ENCODE peak calls at places on chromosome 4, in eight cellular contexts. B is GM23248; F is psoas muscle; U is kidney; K is right lobe of liver; R is CD8-positive, alpha-beta memory T cell; Y is heart right ventricle; H is A673. C is an unnamed sample. For H3K36me3, the result is how much of the 10 kb centered on the place peaks cover.

GRCh38 chr4:179465131-179465797 is 2023.0 kb upstream of the AGA start:
- DNase-seq in B (no peak), F (no peak), U (no peak), K (no peak), R (no peak), Y (no peak), H (peak), C (no peak)

GRCh38 chr4:186724861-186725419 is 1.3 kb upstream of the FAT1 start:
- DNase-seq in B (peak), F (no peak), U (no peak), K (no peak), R (no peak), Y (no peak), H (peak), C (no peak)

GRCh38 chr4:40870076-40870624 is 120.4 kb downstream of the NSUN7 start:
- DNase-seq in B (no peak), F (no peak), U (no peak), K (no peak), R (no peak), Y (no peak), H (no peak), C (no peak)

GRCh38 chr4:174284181-174284886 is 623 bp downstream of the CEP44 start:
- DNase-seq in B (peak), F (no peak), U (no peak), K (no peak), R (no peak), Y (no peak), H (peak), C (peak)

GRCh38 chr4:80840396-80840795 is 190.1 kb upstream of the BMP3 start:
- DNase-seq in B (no peak), F (no peak), U (no peak), K (no peak), R (no peak), Y (no peak), H (no peak), C (no peak)

GRCh38 chr4:70651864-70652506 is 14.3 kb downstream of the JCHAIN start:
- DNase-seq in B (peak), F (no peak), U (no peak), K (no peak), R (no peak), Y (no peak), H (peak), C (peak)

GRCh38 chr4:142473218-142473959 is 372.7 kb downstream of the INPP4B start:
- DNase-seq in B (no peak), F (peak), U (no peak), K (peak), R (no peak), Y (peak), H (peak), C (no peak)

GRCh38 chr4:20890752-20891151 is 190.5 kb downstream of the PACRGL start:
- DNase-seq in B (peak), F (no peak), U (no peak), K (no peak), R (no peak), Y (no peak), H (no peak), C (no peak)

GRCh38 chr4:85968945-85969830 is 390.7 kb downstream of the MAPK10 start:
- DNase-seq in B (peak), F (no peak), U (no peak), K (no peak), R (no peak), Y (no peak), H (peak), C (no peak)

GRCh38 chr4:75675004-75675531 is 1.9 kb upstream of the G3BP2 start:
- DNase-seq in B (no peak), F (no peak), U (no peak), K (no peak), R (no peak), Y (no peak), H (no peak), C (no peak)

GRCh38 chr4:5237086-5237485 is 185.8 kb downstream of the STK32B start:
- DNase-seq in B (no peak), F (no peak), U (no peak), K (no peak), R (no peak), Y (no peak), H (no peak), C (no peak)

GRCh38 chr4:41384992-41385391 is 128.3 kb downstream of the UCHL1 start:
- DNase-seq in B (no peak), F (peak), U (peak), K (peak), R (no peak), Y (peak), H (peak), C (no peak)

GRCh38 chr4:177511611-177512010 is 69.4 kb upstream of the AGA start:
- DNase-seq in B (no peak), F (no peak), U (no peak), K (no peak), R (no peak), Y (no peak), H (no peak), C (no peak)

GRCh38 chr4:1841886-1842210 is 14.1 kb downstream of the LETM1 start:
- DNase-seq in B (no peak), F (no peak), U (no peak), K (no peak), R (no peak), Y (no peak), H (no peak), C (no peak)

GRCh38 chr4:37758226-37758625 is 68.3 kb upstream of the PGM2 start:
- DNase-seq in B (peak), F (no peak), U (no peak), K (no peak), R (no peak), Y (no peak), H (no peak), C (no peak)

GRCh38 chr4:94532016-94532789 is 80.5 kb downstream of the PDLIM5 start:
- DNase-seq in B (peak), F (peak), U (no peak), K (no peak), R (no peak), Y (no peak), H (peak), C (peak)

GRCh38 chr4:79241846-79242245 is 84.0 kb downstream of the NAA11 start:
- DNase-seq in B (peak), F (no peak), U (peak), K (no peak), R (no peak), Y (no peak), H (peak), C (no peak)

GRCh38 chr4:73507541-73507940 is 26.0 kb downstream of the AFM start:
- DNase-seq in B (no peak), F (no peak), U (no peak), K (no peak), R (no peak), Y (no peak), H (no peak), C (no peak)

GRCh38 chr4:76410621-76411020 is 10.3 kb downstream of the CCDC158 start:
- DNase-seq in B (no peak), F (no peak), U (no peak), K (no peak), R (no peak), Y (no peak), H (no peak), C (no peak)

GRCh38 chr4:157226601-157227000 is 6.1 kb downstream of the GRIA2 start:
- DNase-seq in B (no peak), F (no peak), U (no peak), K (no peak), R (no peak), Y (no peak), H (no peak), C (no peak)

GRCh38 chr4:1002631-1003251 is 8.7 kb upstream of the FGFRL1 start:
- DNase-seq in B (peak), F (no peak), U (no peak), K (no peak), R (no peak), Y (no peak), H (no peak), C (no peak)

GRCh38 chr4:37981844-37982720 is 21.9 kb downstream of the PTTG2 start:
- DNase-seq in B (peak), F (no peak), U (no peak), K (no peak), R (no peak), Y (no peak), H (no peak), C (peak)

GRCh38 chr4:95929448-95930064 is 89.7 kb downstream of the PDHA2 start:
- DNase-seq in B (no peak), F (no peak), U (no peak), K (no peak), R (no peak), Y (no peak), H (no peak), C (no peak)

GRCh38 chr4:186104895-186105720 is 604 bp downstream of the FAM149A start:
- DNase-seq in B (peak), F (peak), U (peak), K (no peak), R (no peak), Y (peak), H (no peak), C (no peak)

GRCh38 chr4:58063761-58064160 is 953.6 kb upstream of the IGFBP7 start:
- DNase-seq in B (no peak), F (no peak), U (no peak), K (no peak), R (no peak), Y (no peak), H (no peak), C (no peak)

GRCh38 chr4:182862921-182863320 is 54.3 kb downstream of the DCTD start:
- DNase-seq in B (no peak), F (no peak), U (peak), K (peak), R (no peak), Y (no peak), H (no peak), C (no peak)

GRCh38 chr4:139903845-139904244 is 238.2 kb downstream of the MGST2 start:
- DNase-seq in B (peak), F (no peak), U (no peak), K (no peak), R (no peak), Y (no peak), H (no peak), C (no peak)

GRCh38 chr4:95290702-95291101 is 258.1 kb downstream of the UNC5C start:
- DNase-seq in B (no peak), F (no peak), U (no peak), K (no peak), R (no peak), Y (no peak), H (no peak), C (no peak)

GRCh38 chr4:3874525-3875110 is 108.4 kb downstream of the ADRA2C start:
- DNase-seq in B (no peak), F (no peak), U (no peak), K (no peak), R (peak), Y (no peak), H (no peak), C (peak)

GRCh38 chr4:82275431-82276423 is 98.1 kb downstream of the HNRNPD start:
- DNase-seq in B (no peak), F (no peak), U (no peak), K (no peak), R (no peak), Y (no peak), H (no peak), C (no peak)

GRCh38 chr4:180913750-180914149 is 1329.5 kb upstream of the TENM3 start:
- DNase-seq in B (peak), F (no peak), U (no peak), K (no peak), R (no peak), Y (no peak), H (no peak), C (peak)

GRCh38 chr4:141425124-141425523 is 204.4 kb downstream of the ZNF330 start:
- DNase-seq in B (peak), F (no peak), U (no peak), K (no peak), R (no peak), Y (no peak), H (no peak), C (no peak)

DNA sequence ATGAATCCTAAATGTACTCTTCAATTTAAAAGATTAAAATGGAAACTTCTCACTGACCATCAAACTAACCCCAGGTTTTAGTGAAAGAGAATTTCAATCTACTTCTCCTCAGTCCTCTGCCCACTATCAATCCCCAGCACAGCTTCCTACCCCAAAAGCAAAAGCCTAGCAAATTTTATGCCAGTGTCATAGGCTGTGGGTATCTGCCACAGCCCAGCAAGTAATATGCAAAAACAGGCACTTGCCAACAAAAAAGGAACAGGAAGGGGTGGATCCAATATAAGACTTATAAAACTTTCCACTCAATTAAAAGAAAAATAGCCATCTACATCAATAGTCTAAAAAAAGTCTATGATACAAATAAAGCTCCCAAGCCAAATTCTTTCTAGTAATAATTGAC is 22.3 kb downstream of the CAMK2D start:
- DNase-seq in B (no peak), F (no peak), U (no peak), K (no peak), R (no peak), Y (no peak), H (peak), C (no peak)
- H3K27ac ChIP-seq in B (peak), F (no peak), U (no peak), K (no peak), R (no peak), Y (peak), H (no peak), C (no peak)

GRCh38 chr4:150580244-150580643 is 1.7 kb upstream of the MAB21L2 start:
- DNase-seq in B (no peak), F (no peak), U (no peak), K (no peak), R (no peak), Y (no peak), H (no peak), C (no peak)

GRCh38 chr4:150578745-150579470 is 3.0 kb upstream of the MAB21L2 start:
- DNase-seq in B (peak), F (no peak), U (no peak), K (no peak), R (no peak), Y (no peak), H (no peak), C (no peak)

GRCh38 chr4:150581611-150582010 is 340 bp upstream of the MAB21L2 start:
- DNase-seq in B (no peak), F (no peak), U (no peak), K (no peak), R (no peak), Y (no peak), H (no peak), C (peak)

GRCh38 chr4:150581206-150581605 is 745 bp upstream of the MAB21L2 start:
- DNase-seq in B (no peak), F (no peak), U (no peak), K (no peak), R (no peak), Y (no peak), H (no peak), C (no peak)

DNA sequence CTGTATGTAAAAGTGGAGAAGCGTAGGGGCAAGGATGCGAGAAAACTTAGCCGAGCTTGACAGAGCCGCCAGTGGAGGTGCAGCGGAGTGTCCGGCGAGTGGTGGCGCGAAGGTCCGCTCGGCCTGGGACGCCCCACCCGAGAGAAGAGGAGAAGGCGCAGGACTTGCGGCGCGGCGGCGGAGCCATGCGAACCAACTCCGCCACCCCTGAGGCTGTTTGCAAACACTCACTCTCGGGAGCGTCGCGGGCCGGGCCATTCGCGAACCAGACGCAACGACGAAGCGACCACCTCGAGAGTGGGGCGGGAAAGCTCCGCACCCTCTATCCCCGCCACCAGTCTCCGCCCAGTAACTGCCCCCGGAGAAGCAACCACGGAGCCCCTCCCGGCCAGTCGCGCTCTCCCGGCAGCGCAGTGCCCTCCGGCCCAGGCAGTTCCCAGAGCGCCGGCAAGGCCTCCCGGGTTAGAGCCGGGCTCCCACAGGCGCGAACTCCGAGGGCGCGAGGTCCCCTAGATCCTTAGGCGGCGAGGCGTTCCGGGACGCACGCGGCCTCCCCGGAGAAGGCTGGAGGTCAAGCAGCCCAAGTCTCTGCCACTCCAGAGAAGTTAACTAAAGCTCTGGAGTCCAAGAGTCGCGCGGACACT is 2.2 kb upstream of the MAB21L2 start:
- DNase-seq in B (peak), F (peak), U (peak), K (peak), R (no peak), Y (peak), H (no peak), C (no peak)
- H3K4me3 ChIP-seq in B (peak), F (peak), U (peak), K (peak), R (no peak), Y (no peak), H (no peak), C (peak)

GRCh38 chr4:127364397-127364796 is 268.4 kb upstream of the INTU start:
- DNase-seq in B (no peak), F (no peak), U (no peak), K (no peak), R (no peak), Y (no peak), H (no peak), C (no peak)
- H3K36me3 ChIP-seq in B (under half), F (under half), U (under half), K (under half), R (under half), Y (under half), H (under half), C (under half)

GRCh38 chr4:165360985-165361678 is 17.7 kb upstream of the CPE start:
- DNase-seq in B (no peak), F (no peak), U (no peak), K (no peak), R (no peak), Y (no peak), H (no peak), C (no peak)
- H3K27ac ChIP-seq in B (peak), F (no peak), U (no peak), K (no peak), R (no peak), Y (no peak), H (no peak), C (no peak)

DNA sequence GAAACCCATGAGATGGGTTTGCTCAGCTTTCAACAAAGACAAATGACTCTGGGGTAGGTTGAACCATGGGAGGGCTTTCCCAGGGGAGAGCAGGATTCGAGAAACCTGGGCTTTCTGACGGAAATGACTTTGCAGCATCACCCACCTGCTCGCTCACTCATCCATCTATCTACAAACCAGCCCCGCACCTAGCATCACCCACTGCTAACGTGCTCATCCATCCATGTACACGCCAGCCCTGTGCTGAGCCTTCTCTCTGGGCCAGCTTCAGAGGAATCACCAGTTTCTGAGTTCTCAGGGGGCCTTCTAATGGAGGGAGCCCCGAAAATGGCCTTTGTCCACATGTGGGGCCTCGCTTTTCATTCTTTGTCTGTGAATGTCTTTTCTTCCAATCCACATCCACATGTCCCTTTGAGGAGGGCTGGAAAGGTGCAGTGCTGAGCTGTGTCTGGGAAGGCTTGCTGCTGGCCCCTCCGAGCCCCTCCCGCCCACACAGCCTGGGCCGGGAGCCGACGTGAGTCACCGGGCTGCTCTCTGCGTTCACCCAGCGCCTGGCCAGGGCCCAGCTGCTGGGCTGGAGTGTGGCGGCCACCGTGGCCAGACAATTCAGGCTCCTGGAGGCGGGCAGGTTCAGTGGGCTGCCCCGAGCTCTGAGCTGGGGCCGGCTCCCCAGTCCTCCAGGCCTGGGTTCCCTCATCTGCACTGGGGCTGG is 14.7 kb downstream of the SORCS2 start:
- DNase-seq in B (peak), F (peak), U (peak), K (peak), R (no peak), Y (peak), H (peak), C (peak)
- H3K4me3 ChIP-seq in B (peak), F (no peak), U (no peak), K (no peak), R (no peak), Y (no peak), H (no peak), C (no peak)

DNA sequence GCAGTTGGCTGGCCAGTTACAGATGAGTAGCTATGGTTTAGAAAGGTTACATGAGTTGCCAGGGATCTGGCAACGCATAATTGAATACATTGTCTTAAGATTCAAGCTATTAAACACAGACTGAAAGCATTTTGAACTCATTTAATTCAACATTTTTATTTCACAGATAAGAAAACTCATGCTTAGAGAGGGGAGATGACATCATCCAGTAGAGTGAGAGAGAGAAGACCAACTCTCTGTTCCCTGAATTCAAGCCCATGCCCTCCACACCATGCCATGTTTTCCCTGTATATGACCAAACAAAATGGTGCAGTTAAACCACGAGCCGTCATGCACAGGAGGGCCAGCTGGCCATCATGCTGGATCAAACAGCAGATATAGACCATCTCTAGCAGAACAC is 22.6 kb downstream of the SNCA start:
- DNase-seq in B (no peak), F (no peak), U (no peak), K (no peak), R (no peak), Y (no peak), H (no peak), C (no peak)
- H3K36me3 ChIP-seq in B (under half), F (under half), U (under half), K (under half), R (under half), Y (under half), H (under half), C (under half)

GRCh38 chr4:158768577-158769174 is at the start of gene FNIP2:
- DNase-seq in B (peak), F (peak), U (peak), K (peak), R (peak), Y (peak), H (peak), C (peak)

GRCh38 chr4:158769175-158769831 is 477 bp downstream of the FNIP2 start:
- DNase-seq in B (peak), F (peak), U (peak), K (peak), R (peak), Y (peak), H (peak), C (peak)

GRCh38 chr4:158775091-158775651 is 6.3 kb downstream of the FNIP2 start:
- DNase-seq in B (peak), F (no peak), U (no peak), K (no peak), R (no peak), Y (no peak), H (no peak), C (peak)

GRCh38 chr4:158770671-158771070 is 1.8 kb downstream of the FNIP2 start:
- DNase-seq in B (no peak), F (no peak), U (no peak), K (no peak), R (no peak), Y (no peak), H (no peak), C (no peak)

GRCh38 chr4:158771776-158772175 is 3.0 kb downstream of the FNIP2 start:
- DNase-seq in B (no peak), F (no peak), U (no peak), K (no peak), R (no peak), Y (no peak), H (no peak), C (no peak)
- H3K27ac ChIP-seq in B (no peak), F (peak), U (peak), K (no peak), R (no peak), Y (peak), H (no peak), C (no peak)